ENCODE peak calls at places on chromosomes 6 and 20, in six cellular contexts. J is HepG2, X is K562, Q is H1, N is GM12878, G is GM12891. O is an unnamed sample.

GRCh38 chr6:121771937-121772717 is 336.7 kb downstream of the GJA1 start:
- DNase-seq in J (no peak), X (no peak), N (no peak), G (no peak), Q (no peak), O (no peak)

GRCh38 chr6:33927551-33927950 is 123.7 kb upstream of the MLN start:
- DNase-seq in J (no peak), X (no peak), Q (no peak), N (no peak), G (no peak), O (no peak)

GRCh38 chr6:53929340-53930120 is 134.7 kb downstream of the LRRC1 start:
- DNase-seq in J (no peak), Q (no peak), X (no peak), N (no peak), G (no peak), O (no peak)

GRCh38 chr20:49669601-49670189 is 44.0 kb downstream of the B4GALT5 start:
- DNase-seq in Q (no peak), J (no peak), X (no peak), G (no peak), N (peak), O (no peak)

GRCh38 chr20:10634683-10635411 is 39.0 kb downstream of the JAG1 start:
- DNase-seq in X (no peak), Q (no peak), N (no peak), G (no peak), J (no peak), O (no peak)

GRCh38 chr20:56750430-56750829 is 121.3 kb downstream of the TFAP2C start:
- DNase-seq in G (no peak), N (no peak), Q (peak), J (no peak), X (no peak), O (no peak)

GRCh38 chr6:42260972-42261371 is 43.3 kb upstream of the MRPS10 start:
- DNase-seq in J (no peak), Q (no peak), G (peak), N (no peak), X (peak), O (no peak)

GRCh38 chr6:145892026-145892425 is 72.1 kb downstream of the SHPRH start:
- DNase-seq in G (no peak), N (no peak), X (no peak), J (no peak), Q (no peak), O (no peak)

GRCh38 chr6:148080311-148080710 is 262.3 kb upstream of the SASH1 start:
- DNase-seq in J (no peak), X (no peak), G (no peak), N (no peak), Q (no peak), O (no peak)

GRCh38 chr20:32282461-32282860 is 5.0 kb downstream of the KIF3B start:
- DNase-seq in X (no peak), Q (no peak), J (no peak), G (no peak), N (no peak), O (no peak)

GRCh38 chr20:51876511-51876910 is 74.2 kb upstream of the SALL4 start:
- DNase-seq in J (no peak), N (no peak), Q (no peak), G (no peak), X (no peak), O (no peak)

GRCh38 chr6:53326372-53327016 is 22.3 kb downstream of the ELOVL5 start:
- DNase-seq in X (no peak), J (no peak), Q (no peak), G (no peak), N (no peak), O (no peak)

GRCh38 chr20:50590348-50590664 is 80.1 kb downstream of the PTPN1 start:
- DNase-seq in Q (no peak), X (no peak), G (no peak), J (no peak), N (no peak), O (no peak)

DNA sequence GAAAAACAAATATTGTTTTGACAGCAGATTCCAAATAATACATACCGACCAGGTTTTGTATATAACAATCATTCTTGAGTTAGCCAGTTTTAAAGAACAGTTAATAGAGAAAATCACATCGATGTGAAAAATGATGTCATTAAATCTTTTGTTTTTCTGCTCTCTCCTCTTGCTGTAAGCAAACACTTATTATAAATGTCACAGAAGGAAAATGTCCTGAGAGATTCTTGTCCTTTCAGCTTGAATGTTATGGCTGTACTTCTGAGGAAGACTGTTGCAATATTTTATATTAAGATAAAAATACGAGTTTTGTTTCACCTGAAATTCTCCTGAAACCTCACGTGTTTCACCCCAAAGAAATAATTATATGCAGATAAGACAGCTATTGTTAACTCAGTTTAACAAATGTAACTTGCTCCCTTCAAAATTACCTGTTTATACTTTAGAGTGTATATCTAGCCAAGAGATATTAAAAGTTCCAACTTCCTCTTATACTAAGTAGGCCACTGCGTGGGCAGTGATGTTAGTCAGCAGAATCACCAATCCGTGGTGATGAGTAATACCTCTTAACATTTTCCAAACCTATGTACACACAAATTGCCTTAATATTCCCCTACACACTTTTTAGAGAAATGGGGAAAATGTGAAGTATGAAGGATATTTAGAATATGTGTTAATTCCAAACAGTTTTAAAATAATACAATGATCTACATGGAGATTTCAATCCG is 1111.5 kb upstream of the CITED2 start:
- DNase-seq in X (peak), G (no peak), J (no peak), N (peak), Q (no peak), O (no peak)
- TF ChIP-seq TAF1 in X (no peak), G (no peak), J (no peak), N (no peak), Q (no peak), O (no peak)

DNA sequence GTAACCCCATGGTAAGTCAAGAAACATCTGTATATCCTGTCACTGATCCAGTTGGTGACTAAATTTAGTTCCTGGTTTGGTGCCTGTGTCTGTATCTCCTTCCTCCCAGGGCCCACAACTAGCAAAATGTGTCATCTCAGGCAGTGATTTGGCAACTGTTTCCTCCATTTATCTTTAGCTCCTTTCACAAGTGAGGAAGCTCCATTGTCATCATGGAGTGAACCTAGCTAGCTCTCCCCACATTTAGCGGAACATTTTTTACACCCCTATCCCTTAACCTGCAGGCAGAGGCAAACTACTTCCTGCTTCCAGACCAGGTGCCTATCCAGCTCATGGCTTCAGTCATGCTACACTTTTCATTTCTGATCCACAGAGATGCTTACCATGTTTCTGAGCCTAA is 99.5 kb downstream of the IPCEF1 start:
- DNase-seq in N (no peak), X (no peak), J (no peak), Q (no peak), G (no peak), O (no peak)
- TF ChIP-seq POLR2AphosphoS5 in N (no peak), X (no peak), J (no peak), Q (no peak), G (no peak), O (no peak)

DNA sequence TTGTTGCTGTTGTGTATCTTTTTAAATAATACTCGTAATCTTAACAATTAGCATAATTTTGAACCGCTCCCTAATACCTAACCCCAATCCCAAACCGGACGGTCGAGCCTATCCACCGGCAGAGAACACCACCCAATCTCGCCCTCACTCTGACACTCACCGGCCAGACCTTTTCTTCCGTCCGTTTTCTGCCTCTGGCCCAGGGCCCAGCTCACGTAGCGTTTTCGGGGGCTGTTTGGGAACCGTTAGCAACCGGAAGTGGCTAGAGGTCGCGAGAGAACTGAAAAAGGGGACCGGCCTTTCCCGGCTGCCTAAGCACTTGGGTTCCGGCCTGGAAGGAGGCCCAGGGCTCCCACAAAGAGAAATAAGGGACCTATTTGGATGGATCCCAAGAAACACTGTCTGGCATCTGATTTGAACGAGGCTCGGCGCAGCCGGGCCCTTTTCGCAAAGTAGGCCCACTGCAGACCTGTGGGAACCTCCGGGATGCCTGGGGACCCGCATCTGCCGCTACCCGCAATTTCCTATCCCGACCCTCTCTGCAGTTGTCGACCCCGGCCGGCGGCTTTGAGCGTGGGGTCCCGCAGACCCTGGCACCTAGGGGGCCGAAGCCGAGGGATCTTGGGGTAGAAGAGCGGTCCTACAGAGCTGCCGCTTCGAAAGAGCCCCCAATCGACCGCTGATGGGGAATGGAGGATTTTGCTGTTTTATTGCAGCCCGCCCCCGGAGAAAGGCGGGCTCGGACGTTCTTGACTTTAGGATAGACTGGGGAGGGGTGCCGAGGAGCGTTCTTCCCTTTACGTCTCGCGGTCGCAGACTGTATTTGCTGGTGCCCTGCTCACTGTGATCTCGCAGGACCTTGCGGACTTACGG is 4.9 kb upstream of the ZKSCAN8 start:
- DNase-seq in G (no peak), N (peak), X (peak), Q (peak), J (peak), O (peak)
- TF ChIP-seq POLR2A in G (peak), N (peak), X (peak), Q (peak), J (peak), O (peak)

GRCh38 chr20:25273046-25273445 is 25.2 kb downstream of the PYGB start:
- DNase-seq in J (no peak), N (no peak), Q (no peak), G (no peak), X (no peak), O (no peak)
- TF ChIP-seq TAF1 in J (no peak), N (no peak), Q (no peak), G (no peak), X (no peak), O (no peak)

DNA sequence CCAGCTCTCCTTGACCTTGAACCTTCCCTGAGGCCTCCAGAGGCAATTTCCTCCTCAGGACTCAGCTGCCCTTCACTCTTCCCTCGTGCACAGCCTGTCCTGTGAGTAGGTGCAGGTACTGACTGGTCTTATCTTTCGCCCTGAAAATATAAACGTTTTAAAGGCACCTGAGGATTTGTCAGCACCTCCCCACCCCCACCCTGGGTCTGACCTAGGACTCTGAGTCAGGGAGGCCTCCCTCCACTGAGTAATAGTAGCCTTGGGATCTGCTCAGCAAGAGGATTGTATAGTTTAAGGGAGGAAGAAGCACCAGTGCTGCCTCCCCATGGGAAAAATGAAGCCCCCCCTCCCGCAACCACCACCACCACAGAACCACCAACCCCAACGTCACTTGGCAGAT is 54.6 kb downstream of the PPARD start:
- DNase-seq in X (no peak), Q (no peak), J (no peak), G (no peak), N (no peak), O (no peak)
- TF ChIP-seq POLR2AphosphoS5 in X (no peak), Q (no peak), J (no peak), G (no peak), N (no peak), O (no peak)

DNA sequence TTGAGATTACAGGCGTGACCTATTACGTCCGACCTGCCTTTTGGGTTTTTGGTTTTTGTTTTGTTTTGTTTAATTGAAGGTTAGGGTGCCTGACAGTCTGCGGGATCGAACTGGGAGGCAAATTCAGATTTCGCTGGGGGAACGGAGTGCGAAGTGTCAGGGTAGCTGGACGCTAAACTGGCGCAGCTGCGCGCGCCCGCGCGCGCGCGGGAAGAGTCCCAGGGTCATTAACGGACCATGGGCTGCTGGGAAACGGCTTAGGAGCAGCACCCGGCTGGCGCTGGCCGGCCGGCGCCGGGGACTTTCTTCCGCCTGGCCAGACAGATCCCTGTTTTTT is 6.8 kb downstream of the HSPA1B start:
- DNase-seq in X (peak), N (peak), Q (no peak), G (peak), J (peak), O (peak)
- TF ChIP-seq POLR2A in X (no peak), N (no peak), Q (no peak), G (no peak), J (no peak), O (no peak)